ENCODE peak calls at places on chromosomes 1 and 21, in seven cellular contexts. M is kidney; N is MG63; Z is breast epithelium; P is upper lobe of right lung; E is brain microvascular endothelial cell; D is effector memory CD4-positive, alpha-beta T cell. L is an unnamed sample. For H3K36me3, the result is how much of the 10 kb centered on the place peaks cover.

GRCh38 chr1:38141483-38141882 is 94.9 kb upstream of the POU3F1 start:
- DNase-seq in M (no peak), Z (no peak), N (no peak), D (no peak), P (no peak), E (no peak), L (no peak)

GRCh38 chr1:167776151-167776550 is 54.4 kb downstream of the MPZL1 start:
- DNase-seq in N (no peak), P (no peak), M (no peak), E (no peak), Z (no peak), D (no peak), L (no peak)

GRCh38 chr1:192133350-192133950 is 24.8 kb upstream of the RGS18 start:
- DNase-seq in M (no peak), D (no peak), N (no peak), P (no peak), E (no peak), Z (no peak), L (peak)

GRCh38 chr1:234698624-234699023 is 88.6 kb upstream of the IRF2BP2 start:
- DNase-seq in E (no peak), D (no peak), N (no peak), P (no peak), Z (no peak), M (no peak), L (no peak)

GRCh38 chr1:185526318-185527307 is 207.6 kb upstream of the HMCN1 start:
- DNase-seq in N (no peak), D (no peak), P (no peak), Z (no peak), M (no peak), E (no peak), L (no peak)

GRCh38 chr21:34890724-34891609 is 158.1 kb downstream of the RUNX1 start:
- DNase-seq in E (peak), D (no peak), M (peak), P (no peak), N (peak), Z (no peak), L (no peak)

GRCh38 chr1:94305704-94306103 is 68.3 kb upstream of the ARHGAP29 start:
- DNase-seq in N (peak), M (no peak), E (peak), Z (no peak), P (no peak), D (no peak), L (peak)

GRCh38 chr1:200558866-200559459 is 61.6 kb downstream of the KIF14 start:
- DNase-seq in D (no peak), P (no peak), N (no peak), Z (no peak), E (peak), M (no peak), L (peak)

GRCh38 chr1:53075206-53075605 is 13.2 kb downstream of the PODN start:
- DNase-seq in P (peak), E (no peak), M (peak), D (no peak), Z (no peak), N (no peak), L (no peak)

GRCh38 chr1:40004857-40005256 is 35.7 kb upstream of the CAP1 start:
- DNase-seq in P (no peak), Z (no peak), E (no peak), M (no peak), N (no peak), D (no peak), L (no peak)

GRCh38 chr1:198778049-198778448 is 139.2 kb downstream of the PTPRC start:
- DNase-seq in Z (no peak), N (peak), P (no peak), D (no peak), M (peak), E (peak), L (no peak)

GRCh38 chr1:50974618-50974935 is 4.5 kb downstream of the CDKN2C start:
- DNase-seq in E (no peak), D (no peak), M (no peak), P (no peak), N (no peak), Z (no peak), L (peak)

GRCh38 chr1:88001460-88001859 is 672.8 kb downstream of the LMO4 start:
- DNase-seq in N (no peak), P (no peak), E (no peak), D (no peak), Z (no peak), M (no peak), L (peak)

GRCh38 chr1:108107658-108108057 is 92.5 kb downstream of the SLC25A24 start:
- DNase-seq in D (no peak), E (peak), M (no peak), N (peak), Z (no peak), P (no peak), L (peak)

GRCh38 chr1:36400514-36400824 is 2.8 kb upstream of the LSM10 start:
- DNase-seq in E (no peak), D (no peak), Z (no peak), M (no peak), N (peak), P (no peak), L (no peak)

GRCh38 chr1:5844442-5844841 is 147.8 kb downstream of the NPHP4 start:
- DNase-seq in E (no peak), N (no peak), M (no peak), Z (no peak), D (no peak), P (no peak), L (no peak)

GRCh38 chr1:227445092-227445674 is 118.2 kb upstream of the ZNF678 start:
- DNase-seq in N (no peak), D (no peak), M (no peak), P (no peak), Z (no peak), E (no peak), L (no peak)

GRCh38 chr1:64834734-64835133 is 89.9 kb downstream of the RAVER2 start:
- DNase-seq in N (no peak), P (no peak), M (no peak), Z (no peak), E (peak), D (no peak), L (peak)
- H3K36me3 ChIP-seq in N (half or more), P (half or more), M (half or more), Z (under half), E (half or more), D (half or more), L (under half)

DNA sequence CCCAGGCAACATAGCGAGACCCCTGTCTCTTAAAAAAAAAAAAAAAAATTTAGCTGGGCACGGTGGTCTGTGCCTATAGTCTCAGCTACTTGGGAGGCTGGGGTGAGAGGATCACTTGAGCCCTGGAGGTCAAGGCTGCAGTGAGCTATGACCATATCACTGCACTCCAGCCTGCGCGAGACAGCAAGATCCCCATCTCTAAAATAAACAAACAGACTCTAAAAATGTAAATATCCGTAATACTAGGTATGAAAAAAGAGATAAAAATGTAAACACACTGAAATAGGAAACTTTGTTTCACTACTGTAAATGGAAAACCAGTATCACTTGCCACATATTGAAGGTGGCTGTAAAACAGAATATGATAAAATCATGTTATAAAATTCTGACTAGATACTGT is 17.2 kb downstream of the ADAR start:
- DNase-seq in P (no peak), D (no peak), Z (no peak), N (no peak), M (no peak), E (no peak), L (no peak)
- H3K36me3 ChIP-seq in P (half or more), D (half or more), Z (under half), N (half or more), M (half or more), E (half or more), L (half or more)

DNA sequence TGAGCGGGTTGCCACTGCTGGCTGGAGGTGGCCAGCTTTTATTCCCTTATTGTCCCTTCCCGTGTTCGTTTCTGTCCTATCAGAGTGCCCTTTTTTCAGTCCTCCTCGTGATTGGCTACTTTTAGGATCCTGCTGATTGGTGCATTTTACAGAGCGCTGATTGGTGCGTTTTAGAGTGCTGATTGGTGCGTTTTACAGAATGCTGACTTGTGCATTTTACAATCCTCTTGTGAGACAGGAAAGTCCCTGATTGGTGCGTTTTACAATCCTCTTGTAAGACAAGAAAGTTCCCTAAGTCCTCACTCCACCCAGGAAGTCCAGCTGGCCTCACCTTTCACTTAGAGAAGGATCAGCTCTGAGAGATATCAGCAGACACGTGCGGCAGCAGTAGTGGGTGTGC is 8.8 kb upstream of the IL10RB start:
- DNase-seq in D (no peak), P (no peak), E (no peak), M (no peak), Z (no peak), N (no peak), L (no peak)
- H3K36me3 ChIP-seq in D (half or more), P (half or more), E (under half), M (under half), Z (under half), N (under half), L (under half)

GRCh38 chr1:26768755-26769154 is 19.0 kb upstream of the PIGV start:
- DNase-seq in E (peak), N (peak), M (no peak), D (no peak), Z (no peak), P (no peak), L (peak)
- H3K36me3 ChIP-seq in E (half or more), N (half or more), M (half or more), D (half or more), Z (under half), P (half or more), L (half or more)

GRCh38 chr1:154219511-154219910 is 1.2 kb upstream of the UBAP2L start:
- DNase-seq in P (no peak), E (peak), Z (no peak), N (peak), M (no peak), D (no peak), L (peak)
- H3K36me3 ChIP-seq in P (under half), E (under half), Z (under half), N (half or more), M (under half), D (under half), L (under half)

DNA sequence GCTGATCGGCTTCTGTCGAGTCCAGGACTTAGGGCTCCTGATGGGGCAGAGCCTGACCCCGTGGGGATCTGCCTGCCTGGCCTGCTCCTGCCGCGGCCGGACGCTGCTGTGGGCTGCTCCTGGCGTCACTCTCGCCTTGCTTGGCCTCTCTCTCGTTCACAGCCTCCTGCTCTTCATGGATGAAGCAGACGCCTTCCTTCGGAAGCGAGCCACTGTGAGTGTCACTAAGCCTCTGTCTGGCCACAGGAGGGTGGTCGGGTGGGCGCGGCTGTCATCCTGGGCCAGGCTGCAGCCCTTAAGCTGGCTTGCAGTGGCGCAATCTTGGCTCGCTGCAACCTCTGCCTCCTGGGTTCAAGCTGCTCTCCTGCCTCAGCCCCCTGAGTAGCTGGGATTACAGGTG is 16.1 kb downstream of the ATAD3B start:
- DNase-seq in E (no peak), Z (no peak), P (no peak), M (no peak), N (no peak), D (no peak), L (no peak)
- H3K36me3 ChIP-seq in E (half or more), Z (under half), P (half or more), M (under half), N (half or more), D (under half), L (half or more)

GRCh38 chr1:27409669-27410068 is 17.2 kb downstream of the GPR3 start:
- DNase-seq in Z (no peak), D (no peak), M (no peak), N (no peak), E (no peak), P (no peak), L (no peak)
- H3K36me3 ChIP-seq in Z (under half), D (half or more), M (half or more), N (half or more), E (half or more), P (half or more), L (half or more)

GRCh38 chr21:31133243-31133830 is 95.1 kb upstream of the KRTAP19-8 start:
- DNase-seq in N (no peak), P (no peak), M (no peak), D (no peak), Z (no peak), E (no peak), L (no peak)

GRCh38 chr21:31132574-31133242 is 94.4 kb upstream of the KRTAP19-8 start:
- DNase-seq in N (peak), D (peak), Z (no peak), M (no peak), P (no peak), E (peak), L (no peak)

GRCh38 chr21:31130821-31131220 is 92.5 kb upstream of the KRTAP19-8 start:
- DNase-seq in D (no peak), N (no peak), P (no peak), Z (no peak), E (no peak), M (no peak), L (no peak)

GRCh38 chr21:31124005-31124404 is 85.7 kb upstream of the KRTAP19-8 start:
- DNase-seq in Z (no peak), N (no peak), M (no peak), P (no peak), D (no peak), E (no peak), L (no peak)

DNA sequence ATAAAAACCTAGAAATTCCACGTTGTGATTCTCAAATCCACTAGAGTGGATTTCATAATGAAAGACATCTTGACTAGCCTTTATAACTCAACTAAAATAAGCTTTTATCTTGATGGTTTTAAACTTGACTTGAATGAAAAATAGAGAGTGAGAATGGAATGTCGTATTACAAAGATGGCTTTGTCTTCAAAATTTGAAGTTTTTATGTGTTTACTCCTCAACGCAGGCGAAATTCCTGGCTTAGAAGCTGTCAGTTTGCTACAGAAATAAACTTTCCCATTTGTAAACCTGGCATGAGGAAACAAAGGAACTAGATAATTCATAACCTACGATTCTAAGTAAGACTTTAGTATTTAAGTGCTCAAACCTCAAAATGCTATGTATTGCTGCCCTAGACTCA is 90.0 kb upstream of the KRTAP19-8 start:
- DNase-seq in M (no peak), D (no peak), Z (no peak), E (no peak), P (no peak), N (no peak), L (no peak)
- H3K36me3 ChIP-seq in M (under half), D (half or more), Z (under half), E (under half), P (under half), N (under half), L (under half)

GRCh38 chr1:15929258-15929935 is 46.5 kb downstream of the ZBTB17 start:
- DNase-seq in P (no peak), M (no peak), Z (no peak), D (no peak), N (no peak), E (no peak), L (no peak)
- H3K36me3 ChIP-seq in P (half or more), M (half or more), Z (under half), D (half or more), N (half or more), E (half or more), L (half or more)